ENCODE peak calls at places on chromosomes 1 and 21, in nine cellular contexts. A is MCF 10A, C is activated B cell treated with CpG ODN at 0.5 μM for 24 hours, P is RPMI8226, Y is neuronal stem cell, I is neural progenitor cell, T is ELR, G is mesendoderm, Q is NCI-H1105 treated with DMSO at 0.1 percent for 48 hours. J is an unnamed sample.

GRCh38 chr21:45263534-45263933 is 24.2 kb downstream of the POFUT2 start:
- DNase-seq in A (no peak), C (no peak), P (no peak), Y (no peak), I (no peak), T (no peak), G (no peak), Q (no peak), J (no peak)

GRCh38 chr1:234072793-234073192 is 168.3 kb downstream of the SLC35F3 start:
- DNase-seq in A (no peak), C (no peak), P (no peak), Y (no peak), I (no peak), T (no peak), G (no peak), Q (no peak), J (peak)

GRCh38 chr1:222736972-222737371 is at the start of gene FAM177B:
- DNase-seq in A (peak), C (no peak), P (no peak), Y (no peak), I (no peak), T (peak), G (no peak), Q (no peak), J (no peak)

GRCh38 chr21:44461438-44462089 is 6.3 kb downstream of the LRRC3 start:
- DNase-seq in A (no peak), C (no peak), P (no peak), Y (no peak), I (peak), T (no peak), G (no peak), Q (no peak), J (peak)

GRCh38 chr1:204443871-204444581 is 32.4 kb upstream of the PPP1R15B start:
- DNase-seq in A (peak), C (no peak), P (no peak), Y (no peak), I (no peak), T (no peak), G (no peak), Q (no peak), J (no peak)

GRCh38 chr1:7526196-7526866 is 244.8 kb upstream of the VAMP3 start:
- DNase-seq in A (peak), C (no peak), P (no peak), Y (no peak), I (no peak), T (peak), G (no peak), Q (no peak), J (no peak)

GRCh38 chr1:100752806-100753205 is 33.3 kb downstream of the VCAM1 start:
- DNase-seq in A (no peak), C (no peak), P (no peak), Y (no peak), I (no peak), T (no peak), G (no peak), Q (no peak), J (no peak)

GRCh38 chr21:38136201-38136600 is 120.6 kb upstream of the KCNJ15 start:
- DNase-seq in A (peak), C (no peak), P (no peak), Y (no peak), I (no peak), T (peak), G (no peak), Q (peak), J (no peak)

GRCh38 chr1:172417552-172417951 is 2.9 kb upstream of the C1orf105 start:
- DNase-seq in A (peak), C (no peak), P (no peak), Y (no peak), I (no peak), T (peak), G (peak), Q (no peak), J (no peak)

GRCh38 chr1:160205242-160205973 is at the start of gene PEA15:
- DNase-seq in A (peak), C (peak), P (peak), Y (peak), I (peak), T (peak), G (peak), Q (peak), J (peak)

GRCh38 chr1:86933051-86933450 is 18.6 kb downstream of the HS2ST1 start:
- DNase-seq in A (no peak), C (no peak), P (no peak), Y (no peak), I (no peak), T (no peak), G (no peak), Q (no peak), J (no peak)

GRCh38 chr1:184624626-184625025 is 130.0 kb downstream of the EDEM3 start:
- DNase-seq in A (peak), C (no peak), P (no peak), Y (no peak), I (no peak), T (peak), G (peak), Q (no peak), J (no peak)

GRCh38 chr1:15062479-15063099 is 91.0 kb upstream of the TMEM51 start:
- DNase-seq in A (peak), C (no peak), P (no peak), Y (no peak), I (peak), T (peak), G (peak), Q (no peak), J (no peak)

GRCh38 chr1:178513278-178513983 is 522 bp downstream of the TEX35 start:
- DNase-seq in A (no peak), C (no peak), P (no peak), Y (no peak), I (peak), T (no peak), G (peak), Q (no peak), J (no peak)

GRCh38 chr1:5099018-5099417 is 444.6 kb downstream of the AJAP1 start:
- DNase-seq in A (no peak), C (no peak), P (peak), Y (peak), I (peak), T (no peak), G (no peak), Q (peak), J (no peak)

GRCh38 chr1:96049759-96050409 is 671.7 kb upstream of the PTBP2 start:
- DNase-seq in A (peak), C (no peak), P (no peak), Y (no peak), I (no peak), T (no peak), G (no peak), Q (no peak), J (no peak)

GRCh38 chr21:36044056-36044455 is 16.3 kb downstream of the SETD4 start:
- DNase-seq in A (no peak), C (no peak), P (no peak), Y (no peak), I (no peak), T (no peak), G (no peak), Q (no peak), J (no peak)

GRCh38 chr1:236066828-236067386 is 2.0 kb upstream of the NID1 start:
- DNase-seq in A (no peak), C (peak), P (peak), Y (no peak), I (no peak), T (no peak), G (no peak), Q (no peak), J (peak)

GRCh38 chr1:201420608-201421002 is 925 bp downstream of the TNNI1 start:
- DNase-seq in A (no peak), C (no peak), P (no peak), Y (no peak), I (no peak), T (no peak), G (no peak), Q (no peak), J (no peak)

GRCh38 chr1:200139661-200140250 is 112.2 kb downstream of the NR5A2 start:
- DNase-seq in A (peak), C (no peak), P (peak), Y (no peak), I (peak), T (peak), G (peak), Q (peak), J (no peak)

GRCh38 chr1:17434591-17434990 is 4.9 kb downstream of the RCC2 start:
- DNase-seq in A (no peak), C (no peak), P (no peak), Y (no peak), I (no peak), T (no peak), G (peak), Q (no peak), J (no peak)

GRCh38 chr1:235883261-235883927 is 16.7 kb upstream of the LYST start:
- DNase-seq in A (peak), C (no peak), P (peak), Y (no peak), I (no peak), T (peak), G (no peak), Q (peak), J (peak)

GRCh38 chr1:19869929-19870328 is 12.3 kb upstream of the OTUD3 start:
- DNase-seq in A (no peak), C (no peak), P (no peak), Y (no peak), I (no peak), T (peak), G (peak), Q (no peak), J (no peak)

GRCh38 chr1:27545876-27546275 is 55.9 kb upstream of the WASF2 start:
- DNase-seq in A (no peak), C (no peak), P (no peak), Y (no peak), I (no peak), T (peak), G (no peak), Q (no peak), J (no peak)

GRCh38 chr1:200962631-200963030 is 60.9 kb downstream of the KIF21B start:
- DNase-seq in A (no peak), C (no peak), P (no peak), Y (no peak), I (no peak), T (no peak), G (no peak), Q (no peak), J (no peak)

GRCh38 chr1:145897969-145898368 is 11.9 kb downstream of the ITGA10 start:
- DNase-seq in A (no peak), C (no peak), P (no peak), Y (no peak), I (no peak), T (no peak), G (no peak), Q (no peak), J (no peak)

GRCh38 chr1:100485855-100486258 is 52.1 kb upstream of the GPR88 start:
- DNase-seq in A (no peak), C (no peak), P (no peak), Y (no peak), I (no peak), T (no peak), G (no peak), Q (no peak), J (no peak)

GRCh38 chr1:24364975-24365678 is 46.0 kb downstream of the GRHL3 start:
- DNase-seq in A (peak), C (no peak), P (no peak), Y (no peak), I (no peak), T (peak), G (no peak), Q (no peak), J (no peak)

GRCh38 chr1:19344372-19344810 is 32.3 kb downstream of the SLC66A1 start:
- DNase-seq in A (peak), C (peak), P (peak), Y (peak), I (peak), T (peak), G (peak), Q (peak), J (peak)

GRCh38 chr1:228393268-228393699 is 13.4 kb downstream of the TRIM11 start:
- DNase-seq in A (peak), C (no peak), P (peak), Y (no peak), I (peak), T (peak), G (peak), Q (no peak), J (no peak)

GRCh38 chr1:185419718-185420117 is 102.7 kb upstream of the IVNS1ABP start:
- DNase-seq in A (no peak), C (no peak), P (no peak), Y (no peak), I (no peak), T (peak), G (no peak), Q (no peak), J (no peak)